ENCODE peak calls at places on chromosomes 3 and 15, in ten cellular contexts. Y, L, Q, F, G, R, J, P, E and K are unnamed samples.

GRCh38 chr3:184361532-184361931 is at the start of the genes CLCN2 and POLR2H:
- DNase-seq in Q (peak), E (peak), G (peak), R (no peak), J (peak), P (no peak), L (peak), Y (peak), F (no peak), K (no peak)

GRCh38 chr3:155131104-155131503 is 51.0 kb downstream of the MME start:
- DNase-seq in E (peak), P (no peak), Q (no peak), L (no peak), J (peak), Y (peak), F (no peak), R (no peak), G (no peak), K (no peak)

GRCh38 chr3:73608805-73609641 is 15.7 kb downstream of the PDZRN3 start:
- DNase-seq in G (no peak), Y (no peak), P (no peak), R (no peak), J (no peak), F (no peak), Q (no peak), L (no peak), E (no peak), K (no peak)

GRCh38 chr15:78351539-78351938 is 11.4 kb downstream of the CRABP1 start:
- DNase-seq in R (no peak), P (no peak), L (no peak), F (no peak), E (no peak), Y (no peak), Q (no peak), J (no peak), G (no peak), K (no peak)

GRCh38 chr3:22951910-22952309 is 251.2 kb upstream of the UBE2E2 start:
- DNase-seq in G (no peak), F (peak), Q (no peak), J (no peak), P (no peak), E (no peak), R (no peak), L (peak), Y (no peak), K (no peak)

GRCh38 chr3:141450727-141451378 is 36.0 kb upstream of the RASA2 start:
- DNase-seq in R (no peak), J (no peak), F (no peak), L (no peak), Y (no peak), E (no peak), G (no peak), Q (no peak), P (no peak), K (no peak)

GRCh38 chr3:181410870-181411269 is 300.9 kb upstream of the SOX2 start:
- DNase-seq in Q (no peak), E (no peak), R (no peak), J (no peak), P (no peak), F (no peak), Y (no peak), G (no peak), L (no peak), K (no peak)

GRCh38 chr3:8610961-8611360 is 33.6 kb downstream of the SSUH2 start:
- DNase-seq in F (no peak), E (no peak), Q (peak), R (no peak), Y (no peak), J (no peak), P (no peak), L (no peak), G (no peak), K (no peak)

GRCh38 chr3:117846238-117846637 is 1136.7 kb downstream of the TUSC7 start:
- DNase-seq in L (no peak), J (no peak), E (no peak), Y (no peak), F (no peak), P (no peak), R (no peak), Q (no peak), G (no peak), K (no peak)

GRCh38 chr15:78739996-78740903 is 71.0 kb downstream of the ADAMTS7 start:
- DNase-seq in P (peak), L (no peak), F (no peak), Y (peak), R (peak), E (peak), J (peak), G (peak), Q (no peak), K (no peak)

DNA sequence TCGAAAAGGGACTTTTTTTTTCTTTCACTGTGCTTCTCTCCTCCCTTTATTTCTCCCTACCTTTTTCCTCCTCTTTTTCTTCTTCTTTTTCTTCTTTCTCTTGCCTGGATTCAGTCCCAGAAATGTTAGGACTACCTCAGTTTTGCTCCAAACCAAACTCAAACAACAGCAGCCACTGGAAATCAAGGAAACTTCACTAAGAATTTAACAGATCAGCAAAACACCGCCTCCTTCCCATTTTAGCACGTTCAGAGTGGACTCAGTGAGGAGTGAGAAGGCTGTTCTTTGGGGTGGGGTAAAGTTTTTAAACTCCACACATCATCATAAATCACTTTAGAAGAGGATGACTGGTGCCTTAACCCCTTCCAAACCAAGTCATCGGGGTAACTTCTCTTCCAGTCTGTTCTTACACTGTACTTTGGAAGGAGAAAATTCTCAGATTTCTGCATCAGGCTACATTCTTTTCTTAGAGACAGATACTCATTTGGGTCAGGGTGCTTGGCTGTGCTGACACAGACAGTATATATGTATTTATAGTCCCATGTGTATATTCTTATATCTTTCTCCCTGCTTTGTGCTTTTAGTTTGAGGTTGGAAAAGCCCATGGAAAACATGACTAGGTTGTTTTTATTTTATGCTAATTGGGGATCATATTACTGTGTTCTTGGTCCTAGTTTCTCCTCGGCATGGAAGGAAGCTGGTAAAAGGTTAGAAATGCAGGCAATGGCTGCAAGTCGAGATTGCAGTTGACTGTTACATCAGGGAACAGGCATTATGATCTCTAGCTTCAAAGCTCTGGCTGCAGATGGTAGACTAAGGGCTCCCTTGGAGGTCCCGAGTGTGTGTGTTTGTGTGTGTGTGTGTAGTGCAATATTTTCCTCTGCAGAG is at the start of gene CCDC80:
- DNase-seq in L (peak), G (peak), R (peak), P (peak), E (no peak), Q (no peak), Y (peak), J (peak), F (no peak), K (no peak)
- TF ChIP-seq POLR2A in L (peak), G (peak), R (no peak), P (peak), E (peak), Q (peak), Y (peak), J (peak), F (peak), K (peak)

GRCh38 chr15:85834651-85835050 is 39.9 kb upstream of the KLHL25 start:
- DNase-seq in P (no peak), R (no peak), E (no peak), Y (no peak), J (no peak), F (no peak), Q (no peak), L (no peak), G (no peak), K (no peak)
- H3K4me3 ChIP-seq in P (no peak), R (no peak), E (no peak), Y (no peak), J (no peak), F (no peak), Q (no peak), L (no peak), G (no peak), K (no peak)

DNA sequence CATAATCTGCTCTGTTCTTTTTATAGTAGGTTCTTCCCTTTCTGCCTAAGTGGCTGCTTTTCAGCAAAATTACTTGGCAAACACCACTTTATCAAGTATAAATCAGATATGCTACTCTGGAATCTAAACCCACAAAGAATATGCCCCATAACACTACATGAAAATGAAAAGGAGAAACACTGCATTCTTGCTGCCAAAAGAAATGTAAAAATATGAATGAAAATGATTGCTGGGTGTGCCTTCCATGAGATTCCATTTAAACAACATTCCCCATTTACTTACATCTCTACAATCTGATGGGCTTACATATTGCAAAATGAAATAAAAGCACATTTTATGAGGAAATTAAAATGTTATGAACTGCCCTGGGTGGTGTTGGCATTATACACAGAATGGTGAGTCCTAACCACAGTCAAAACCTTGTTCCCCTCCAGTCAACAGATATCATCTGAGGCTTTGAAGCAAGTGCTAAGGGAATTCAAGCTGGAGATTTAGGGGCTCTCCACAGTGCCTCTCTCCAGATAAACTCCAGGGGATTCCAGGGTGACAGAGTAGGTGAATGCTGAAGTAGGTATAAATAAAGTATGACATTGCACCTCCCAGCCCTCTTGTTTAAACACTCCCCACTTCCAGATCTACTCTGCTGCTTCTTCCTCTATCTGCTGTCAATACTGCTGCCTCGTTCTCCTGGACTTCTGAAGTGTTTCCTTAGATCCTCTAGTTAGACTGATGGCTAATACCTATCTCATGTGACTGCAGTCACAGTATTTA is 136.5 kb downstream of the RORA start:
- DNase-seq in Y (no peak), G (no peak), L (no peak), J (no peak), R (no peak), P (no peak), F (no peak), E (no peak), Q (no peak), K (no peak)
- H3K27ac ChIP-seq in Y (no peak), G (no peak), L (no peak), J (no peak), R (no peak), P (no peak), F (no peak), E (no peak), Q (no peak), K (no peak)

GRCh38 chr15:42203891-42204290 is 4.2 kb downstream of the VPS39 start:
- DNase-seq in J (no peak), Q (no peak), P (no peak), Y (no peak), F (no peak), R (no peak), L (no peak), G (no peak), E (no peak), K (no peak)

GRCh38 chr15:42210703-42211102 is 2.6 kb upstream of the VPS39 start:
- DNase-seq in Y (no peak), L (no peak), R (no peak), J (no peak), F (no peak), E (no peak), Q (no peak), G (no peak), P (no peak), K (no peak)

GRCh38 chr15:42213481-42213880 is 5.4 kb upstream of the VPS39 start:
- DNase-seq in R (no peak), G (no peak), Q (no peak), J (no peak), Y (no peak), F (no peak), E (no peak), L (no peak), P (no peak), K (no peak)

GRCh38 chr15:42202653-42203052 is 5.5 kb downstream of the VPS39 start:
- DNase-seq in J (no peak), E (no peak), L (no peak), Y (no peak), R (no peak), Q (no peak), G (no peak), P (no peak), F (no peak), K (no peak)

DNA sequence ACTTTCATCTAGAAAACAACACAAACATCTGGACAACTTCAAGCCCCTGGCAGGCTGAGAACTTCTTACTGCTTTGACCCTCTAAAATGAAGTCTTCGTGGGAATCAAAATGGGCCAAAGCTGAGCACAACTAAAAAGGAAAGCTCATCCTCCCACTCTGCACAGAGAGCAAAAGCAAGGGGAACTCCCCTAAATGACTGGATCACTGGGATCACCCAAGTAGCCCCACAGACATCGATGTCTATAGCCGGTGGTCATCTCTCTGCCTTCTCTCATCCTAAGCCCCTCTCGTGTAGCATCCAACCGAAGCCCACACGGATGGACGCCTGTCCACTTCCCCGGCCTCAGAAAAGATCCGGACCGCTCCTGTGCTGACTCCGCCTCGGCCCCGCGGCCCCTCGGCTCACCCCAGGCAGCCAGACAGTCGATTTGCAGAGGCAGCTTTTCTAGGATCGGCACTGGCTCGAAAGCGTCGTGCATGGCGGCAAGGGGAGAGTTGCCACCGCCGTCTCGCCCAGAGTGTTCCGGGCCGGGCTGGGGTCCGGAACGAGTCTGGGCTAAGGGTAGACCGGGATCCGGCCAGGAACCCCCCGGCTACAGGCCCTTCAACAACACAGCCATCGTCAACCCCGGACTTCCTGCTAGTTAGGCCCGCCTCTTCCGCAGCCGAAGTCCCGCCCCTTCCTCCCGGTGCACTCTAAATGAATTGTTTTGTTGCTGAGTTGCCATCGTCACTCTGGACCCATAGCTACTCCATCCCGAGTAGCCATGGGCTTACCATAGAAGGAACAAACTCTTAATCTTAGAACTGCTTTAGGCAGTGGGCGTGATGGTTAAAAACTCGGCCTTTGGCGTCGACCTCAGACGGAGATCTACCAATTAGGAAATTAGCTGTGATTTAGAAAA is at the start of gene VPS39:
- DNase-seq in Y (peak), P (peak), Q (peak), R (peak), F (peak), J (peak), G (peak), L (peak), E (peak), K (peak)
- TF ChIP-seq POLR2A in Y (peak), P (peak), Q (peak), R (peak), F (peak), J (peak), G (peak), L (peak), E (peak), K (no peak)

GRCh38 chr15:101242999-101243336 is 8.9 kb downstream of the CHSY1 start:
- DNase-seq in L (no peak), J (no peak), Q (no peak), F (no peak), R (no peak), E (no peak), G (no peak), Y (peak), P (no peak), K (no peak)

GRCh38 chr15:101242160-101242998 is 9.5 kb downstream of the CHSY1 start:
- DNase-seq in R (no peak), E (peak), G (no peak), L (no peak), J (peak), Q (no peak), P (no peak), F (no peak), Y (no peak), K (no peak)

GRCh38 chr15:101243420-101243819 is 8.4 kb downstream of the CHSY1 start:
- DNase-seq in R (no peak), E (no peak), G (no peak), F (no peak), L (no peak), Y (no peak), P (no peak), Q (no peak), J (no peak), K (no peak)

GRCh38 chr15:101244889-101245668 is 6.8 kb downstream of the CHSY1 start:
- DNase-seq in Q (no peak), L (no peak), R (no peak), E (no peak), J (no peak), P (no peak), F (no peak), Y (no peak), G (no peak), K (no peak)

GRCh38 chr15:101244039-101244781 is 7.6 kb downstream of the CHSY1 start:
- DNase-seq in Q (no peak), G (no peak), J (peak), P (no peak), Y (no peak), L (no peak), F (no peak), E (no peak), R (no peak), K (no peak)
- H3K4me3 ChIP-seq in Q (no peak), G (no peak), J (no peak), P (no peak), Y (no peak), L (no peak), F (no peak), E (no peak), R (no peak), K (no peak)

DNA sequence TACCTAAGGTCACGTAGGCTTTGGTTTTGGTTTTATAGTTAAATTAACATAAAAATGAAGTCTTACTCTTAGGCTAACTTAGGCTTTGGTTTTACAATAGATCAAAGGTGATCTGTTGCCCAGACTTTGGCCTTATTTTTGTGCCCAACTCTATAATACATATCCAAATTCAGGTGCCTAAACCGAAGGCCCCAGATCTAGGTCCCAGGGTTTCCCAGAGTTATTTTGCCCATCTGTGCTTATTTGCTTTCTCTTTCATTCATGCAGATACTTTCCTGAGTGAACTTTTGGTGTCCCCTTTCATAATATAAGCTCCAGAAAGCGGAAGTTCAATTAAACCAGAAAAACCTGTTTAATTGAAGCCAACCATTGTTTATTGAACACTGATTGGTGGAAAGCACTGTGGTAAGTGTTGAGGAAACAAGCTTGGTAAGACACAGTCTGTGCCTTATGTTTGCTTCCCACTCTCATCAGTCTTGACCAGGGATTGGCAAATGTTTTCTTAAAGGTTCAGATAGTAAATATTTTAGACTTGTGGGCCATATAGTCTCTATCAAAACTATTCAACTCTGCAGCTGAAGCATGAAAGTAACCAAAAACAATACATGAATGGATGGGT is 209.7 kb downstream of the WDR72 start:
- DNase-seq in P (no peak), Y (no peak), F (no peak), J (no peak), R (no peak), G (no peak), E (no peak), Q (no peak), L (no peak), K (no peak)
- H3K27ac ChIP-seq in P (no peak), Y (no peak), F (no peak), J (no peak), R (no peak), G (no peak), E (no peak), Q (no peak), L (no peak), K (no peak)

GRCh38 chr3:123244128-123244527 is 42.4 kb downstream of the SEC22A start:
- DNase-seq in F (no peak), L (no peak), R (no peak), Q (no peak), E (peak), Y (no peak), P (no peak), J (no peak), G (no peak), K (no peak)
- TF ChIP-seq POLR2A in F (no peak), L (no peak), R (no peak), Q (no peak), E (no peak), Y (no peak), P (no peak), J (no peak), G (no peak), K (no peak)

GRCh38 chr3:128994581-128995161 is 795 bp upstream of the CFAP92 start:
- DNase-seq in F (no peak), Y (no peak), G (no peak), P (no peak), L (no peak), J (no peak), R (peak), Q (no peak), E (peak), K (no peak)
- H3K4me3 ChIP-seq in F (no peak), Y (no peak), G (no peak), P (no peak), L (no peak), J (no peak), R (no peak), Q (peak), E (peak), K (peak)

DNA sequence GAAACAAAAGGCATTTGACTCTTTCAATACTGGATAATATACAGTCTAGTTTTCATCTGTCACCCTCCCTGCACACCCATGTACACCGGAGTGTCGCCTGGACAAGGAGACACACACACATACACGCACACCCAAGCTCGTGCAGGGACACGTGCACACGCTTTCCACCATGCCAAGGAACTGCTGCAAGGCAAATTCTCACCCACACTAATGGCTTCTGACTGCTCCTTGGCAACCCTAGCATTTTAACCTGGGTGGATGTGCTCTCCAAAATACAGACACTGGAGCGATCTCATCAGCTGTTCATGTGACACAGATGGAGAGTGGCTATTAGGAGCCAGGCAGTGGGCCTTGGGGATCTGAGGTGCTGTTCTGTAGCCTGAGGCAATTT is 61.6 kb downstream of the MEIS2 start:
- DNase-seq in G (no peak), P (no peak), Q (no peak), R (no peak), E (no peak), F (no peak), L (no peak), J (no peak), Y (no peak), K (no peak)
- H3K27ac ChIP-seq in G (no peak), P (no peak), Q (no peak), R (peak), E (no peak), F (no peak), L (no peak), J (no peak), Y (no peak), K (no peak)

GRCh38 chr3:196711838-196712513 is at the start of the genes CEP19 and PIGX:
- DNase-seq in L (peak), P (peak), J (peak), R (peak), F (peak), Q (peak), E (peak), Y (peak), G (peak), K (peak)
- TF ChIP-seq POLR2A in L (peak), P (peak), J (peak), R (no peak), F (peak), Q (peak), E (peak), Y (peak), G (peak), K (peak)